ENCODE peak calls at places on chromosomes 2 and 18, in seven cellular contexts. One of them, this sample, is unnamed. For H3K4me1, the result is how much of the 10 kb centered on the place peaks cover.

GRCh38 chr18:49582579-49582978 is 20.7 kb downstream of the LIPG start:
- DNase-seq in CD8-positive, alpha-beta T cell: no peak
- DNase-seq in Panc1: no peak
- DNase-seq in tibial artery: no peak
- DNase-seq in stomach: no peak
- DNase-seq in endodermal cell: no peak
- DNase-seq in psoas muscle: no peak
- DNase-seq in this sample: no peak

GRCh38 chr18:61606759-61607158 is 273.5 kb downstream of the CDH20 start:
- DNase-seq in stomach: peak
- DNase-seq in Panc1: peak
- DNase-seq in psoas muscle: peak
- DNase-seq in tibial artery: peak
- DNase-seq in endodermal cell: peak
- DNase-seq in CD8-positive, alpha-beta T cell: no peak
- DNase-seq in this sample: peak

GRCh38 chr2:158497486-158497885 is 40.7 kb downstream of the PKP4 start:
- DNase-seq in endodermal cell: no peak
- DNase-seq in Panc1: no peak
- DNase-seq in stomach: no peak
- DNase-seq in psoas muscle: no peak
- DNase-seq in CD8-positive, alpha-beta T cell: no peak
- DNase-seq in tibial artery: no peak
- DNase-seq in this sample: no peak

GRCh38 chr2:54457326-54458023 is 1.3 kb downstream of the SPTBN1 start:
- DNase-seq in CD8-positive, alpha-beta T cell: no peak
- DNase-seq in stomach: peak
- DNase-seq in tibial artery: peak
- DNase-seq in Panc1: no peak
- DNase-seq in endodermal cell: peak
- DNase-seq in psoas muscle: peak
- DNase-seq in this sample: peak

GRCh38 chr2:231613054-231613654 is 20.5 kb downstream of the TEX44 start:
- DNase-seq in tibial artery: no peak
- DNase-seq in Panc1: no peak
- DNase-seq in CD8-positive, alpha-beta T cell: no peak
- DNase-seq in endodermal cell: no peak
- DNase-seq in stomach: no peak
- DNase-seq in psoas muscle: no peak
- DNase-seq in this sample: no peak

GRCh38 chr18:38450876-38451275 is 885.3 kb upstream of the CELF4 start:
- DNase-seq in tibial artery: no peak
- DNase-seq in psoas muscle: no peak
- DNase-seq in CD8-positive, alpha-beta T cell: no peak
- DNase-seq in endodermal cell: no peak
- DNase-seq in Panc1: no peak
- DNase-seq in stomach: no peak
- DNase-seq in this sample: no peak

GRCh38 chr2:239908744-239909143 is 116.4 kb downstream of the NDUFA10 start:
- DNase-seq in CD8-positive, alpha-beta T cell: no peak
- DNase-seq in endodermal cell: peak
- DNase-seq in psoas muscle: no peak
- DNase-seq in stomach: no peak
- DNase-seq in tibial artery: no peak
- DNase-seq in Panc1: no peak
- DNase-seq in this sample: no peak

GRCh38 chr2:129806985-129807384 is 172.5 kb upstream of the RAB6C start:
- DNase-seq in psoas muscle: no peak
- DNase-seq in Panc1: no peak
- DNase-seq in stomach: no peak
- DNase-seq in CD8-positive, alpha-beta T cell: no peak
- DNase-seq in tibial artery: no peak
- DNase-seq in endodermal cell: peak
- DNase-seq in this sample: peak

GRCh38 chr18:59008302-59008974 is 131.2 kb upstream of the SEC11C start:
- DNase-seq in endodermal cell: peak
- DNase-seq in tibial artery: no peak
- DNase-seq in CD8-positive, alpha-beta T cell: no peak
- DNase-seq in Panc1: no peak
- DNase-seq in psoas muscle: no peak
- DNase-seq in stomach: no peak
- DNase-seq in this sample: no peak

GRCh38 chr2:189411860-189412259 is 29.4 kb upstream of the WDR75 start:
- DNase-seq in endodermal cell: no peak
- DNase-seq in psoas muscle: no peak
- DNase-seq in Panc1: no peak
- DNase-seq in stomach: no peak
- DNase-seq in CD8-positive, alpha-beta T cell: no peak
- DNase-seq in tibial artery: no peak
- DNase-seq in this sample: no peak

GRCh38 chr2:240968731-240969624 is 29.4 kb upstream of the SNED1 start:
- DNase-seq in Panc1: no peak
- DNase-seq in endodermal cell: peak
- DNase-seq in psoas muscle: peak
- DNase-seq in tibial artery: no peak
- DNase-seq in stomach: no peak
- DNase-seq in CD8-positive, alpha-beta T cell: no peak
- DNase-seq in this sample: no peak

GRCh38 chr2:174612960-174613359 is 15.4 kb upstream of the WIPF1 start:
- DNase-seq in tibial artery: no peak
- DNase-seq in Panc1: no peak
- DNase-seq in stomach: no peak
- DNase-seq in endodermal cell: no peak
- DNase-seq in psoas muscle: no peak
- DNase-seq in CD8-positive, alpha-beta T cell: no peak
- DNase-seq in this sample: no peak

GRCh38 chr2:112340416-112340815 is 65.0 kb downstream of the ZC3H6 start:
- DNase-seq in psoas muscle: no peak
- DNase-seq in stomach: no peak
- DNase-seq in CD8-positive, alpha-beta T cell: no peak
- DNase-seq in Panc1: no peak
- DNase-seq in tibial artery: no peak
- DNase-seq in endodermal cell: no peak
- DNase-seq in this sample: no peak

GRCh38 chr2:219461669-219462068 is 27.0 kb downstream of the SPEG start:
- DNase-seq in stomach: no peak
- DNase-seq in tibial artery: no peak
- DNase-seq in endodermal cell: no peak
- DNase-seq in psoas muscle: no peak
- DNase-seq in Panc1: no peak
- DNase-seq in CD8-positive, alpha-beta T cell: no peak
- DNase-seq in this sample: no peak
- H3K27ac ChIP-seq in stomach: peak
- H3K27ac ChIP-seq in tibial artery: peak
- H3K27ac ChIP-seq in endodermal cell: no peak
- H3K27ac ChIP-seq in psoas muscle: peak
- H3K27ac ChIP-seq in Panc1: no peak
- H3K27ac ChIP-seq in CD8-positive, alpha-beta T cell: no peak
- H3K27ac ChIP-seq in this sample: no peak

DNA sequence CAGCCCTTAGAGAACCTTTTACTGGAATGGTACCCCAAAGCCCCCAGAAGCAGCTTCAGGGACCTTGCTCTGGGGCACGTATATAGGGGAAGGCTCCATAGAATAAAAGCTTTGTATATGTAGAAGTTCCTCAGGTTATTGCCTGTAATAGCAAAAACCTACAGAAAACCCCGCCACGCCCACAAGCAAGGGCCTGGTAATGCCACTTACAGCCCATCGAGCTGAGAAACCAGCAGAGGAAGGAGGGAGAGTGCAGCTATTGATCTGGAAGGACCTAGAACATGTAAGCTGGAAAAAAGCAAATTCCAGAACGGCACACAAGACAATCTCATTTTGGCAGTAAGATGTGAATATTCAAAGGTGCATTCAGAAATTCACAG is 15.8 kb downstream of the HS1BP3 start:
- DNase-seq in CD8-positive, alpha-beta T cell: no peak
- DNase-seq in Panc1: no peak
- DNase-seq in tibial artery: no peak
- DNase-seq in stomach: no peak
- DNase-seq in endodermal cell: no peak
- DNase-seq in psoas muscle: peak
- DNase-seq in this sample: no peak
- H3K4me1 ChIP-seq in CD8-positive, alpha-beta T cell: under half
- H3K4me1 ChIP-seq in Panc1: under half
- H3K4me1 ChIP-seq in tibial artery: under half
- H3K4me1 ChIP-seq in stomach: half or more
- H3K4me1 ChIP-seq in endodermal cell: under half
- H3K4me1 ChIP-seq in psoas muscle: under half
- H3K4me1 ChIP-seq in this sample: under half

DNA sequence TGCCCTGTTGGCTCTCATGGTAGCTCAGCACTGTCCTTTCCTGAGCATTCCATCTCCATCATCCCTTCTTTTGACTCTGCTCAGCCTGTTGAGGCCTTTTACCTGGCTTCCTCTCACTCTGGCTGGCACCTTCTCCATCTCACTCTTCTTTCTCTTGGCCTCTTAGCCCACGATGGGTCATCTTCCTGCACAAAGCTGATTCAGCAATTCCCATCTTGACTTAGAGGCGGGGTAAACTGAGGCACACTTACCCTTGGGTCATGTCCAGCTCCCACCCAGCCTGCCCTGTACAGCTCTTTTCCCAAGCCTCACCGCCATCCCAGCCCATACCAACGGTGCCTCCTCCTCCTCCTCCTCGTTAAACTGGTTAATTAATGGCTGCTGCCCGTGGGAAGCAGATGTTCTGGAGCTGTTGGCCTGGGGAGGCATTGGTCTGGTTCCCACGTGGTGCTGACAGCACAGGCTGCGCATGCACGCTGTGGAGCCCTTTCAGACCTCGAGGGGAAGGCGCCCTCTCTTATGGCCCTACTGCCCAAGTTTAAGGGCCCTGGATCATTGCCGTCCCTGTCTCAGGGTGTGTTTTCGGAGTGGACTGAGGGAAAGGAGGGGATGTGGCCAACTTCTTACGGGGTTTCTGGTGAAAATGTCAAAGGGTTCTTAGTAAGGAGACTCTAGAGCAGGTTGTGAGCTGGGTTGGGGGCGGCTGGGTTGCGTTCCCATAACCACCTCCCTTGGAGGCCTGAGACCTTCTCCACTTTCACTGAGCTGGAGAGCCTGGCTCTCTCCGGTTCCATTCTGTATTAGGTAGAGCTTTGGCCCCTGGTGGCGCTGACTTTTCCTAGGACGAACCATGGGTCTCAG is 10.9 kb downstream of the WNT10A start:
- DNase-seq in psoas muscle: no peak
- DNase-seq in tibial artery: no peak
- DNase-seq in stomach: no peak
- DNase-seq in CD8-positive, alpha-beta T cell: no peak
- DNase-seq in endodermal cell: no peak
- DNase-seq in Panc1: no peak
- DNase-seq in this sample: no peak
- H3K27ac ChIP-seq in psoas muscle: no peak
- H3K27ac ChIP-seq in tibial artery: no peak
- H3K27ac ChIP-seq in stomach: no peak
- H3K27ac ChIP-seq in CD8-positive, alpha-beta T cell: no peak
- H3K27ac ChIP-seq in endodermal cell: no peak
- H3K27ac ChIP-seq in Panc1: peak
- H3K27ac ChIP-seq in this sample: no peak

GRCh38 chr2:36453652-36454051 is 98.1 kb downstream of the CRIM1 start:
- DNase-seq in tibial artery: no peak
- DNase-seq in endodermal cell: no peak
- DNase-seq in CD8-positive, alpha-beta T cell: no peak
- DNase-seq in Panc1: no peak
- DNase-seq in psoas muscle: no peak
- DNase-seq in stomach: no peak
- DNase-seq in this sample: no peak
- H3K4me1 ChIP-seq in tibial artery: under half
- H3K4me1 ChIP-seq in endodermal cell: under half
- H3K4me1 ChIP-seq in CD8-positive, alpha-beta T cell: under half
- H3K4me1 ChIP-seq in Panc1: half or more
- H3K4me1 ChIP-seq in psoas muscle: half or more
- H3K4me1 ChIP-seq in stomach: half or more
- H3K4me1 ChIP-seq in this sample: under half

DNA sequence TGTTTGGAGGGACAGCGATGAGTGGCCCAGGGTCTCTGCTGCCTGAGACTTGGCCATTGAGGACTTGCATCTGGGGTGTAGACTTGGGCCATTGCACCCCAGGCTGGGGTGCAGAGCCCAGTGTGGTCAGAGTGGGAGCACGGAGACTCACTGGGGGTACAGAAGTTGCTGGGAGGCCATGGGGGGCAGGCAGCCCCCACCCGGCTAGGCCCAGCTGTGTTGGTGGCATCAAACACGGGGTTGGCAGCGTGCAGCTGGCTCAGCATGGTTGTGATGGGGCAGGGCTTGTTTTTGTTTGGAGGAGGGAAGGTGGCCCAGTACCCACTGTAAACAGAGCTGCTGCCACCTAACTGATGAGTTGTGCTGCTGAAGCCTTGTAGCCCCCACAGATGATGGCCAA is 42.1 kb downstream of the GLI2 start:
- DNase-seq in Panc1: no peak
- DNase-seq in stomach: no peak
- DNase-seq in tibial artery: no peak
- DNase-seq in psoas muscle: peak
- DNase-seq in endodermal cell: peak
- DNase-seq in CD8-positive, alpha-beta T cell: no peak
- DNase-seq in this sample: peak
- H3K27ac ChIP-seq in Panc1: no peak
- H3K27ac ChIP-seq in stomach: no peak
- H3K27ac ChIP-seq in tibial artery: no peak
- H3K27ac ChIP-seq in psoas muscle: no peak
- H3K27ac ChIP-seq in endodermal cell: no peak
- H3K27ac ChIP-seq in CD8-positive, alpha-beta T cell: no peak
- H3K27ac ChIP-seq in this sample: no peak

GRCh38 chr2:183925281-183925680 is 673.0 kb upstream of the ZNF804A start:
- DNase-seq in CD8-positive, alpha-beta T cell: no peak
- DNase-seq in endodermal cell: no peak
- DNase-seq in stomach: no peak
- DNase-seq in Panc1: no peak
- DNase-seq in tibial artery: no peak
- DNase-seq in psoas muscle: no peak
- DNase-seq in this sample: no peak

GRCh38 chr2:183919167-183919566 is 679.2 kb upstream of the ZNF804A start:
- DNase-seq in psoas muscle: no peak
- DNase-seq in CD8-positive, alpha-beta T cell: no peak
- DNase-seq in stomach: no peak
- DNase-seq in tibial artery: no peak
- DNase-seq in Panc1: no peak
- DNase-seq in endodermal cell: no peak
- DNase-seq in this sample: no peak

DNA sequence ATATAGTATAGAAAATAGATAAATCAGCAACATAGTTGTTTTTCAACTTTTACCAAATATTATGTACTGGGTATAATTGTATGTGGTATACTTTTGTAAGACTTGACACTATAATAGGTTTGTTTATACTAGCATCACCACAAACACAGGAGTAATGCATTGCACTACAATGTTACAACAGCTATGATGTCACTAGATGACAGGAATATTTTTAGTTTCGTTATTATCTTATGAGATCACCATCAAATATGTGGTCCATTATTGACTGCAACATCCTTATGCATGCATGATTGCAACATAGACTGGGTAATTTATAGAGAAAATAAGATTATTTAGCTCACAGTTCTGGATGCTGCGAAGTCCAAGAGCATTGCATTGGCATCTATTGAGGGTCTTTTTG is 678.4 kb upstream of the ZNF804A start:
- DNase-seq in CD8-positive, alpha-beta T cell: no peak
- DNase-seq in endodermal cell: no peak
- DNase-seq in psoas muscle: no peak
- DNase-seq in Panc1: no peak
- DNase-seq in stomach: no peak
- DNase-seq in tibial artery: no peak
- DNase-seq in this sample: no peak
- H3K4me1 ChIP-seq in CD8-positive, alpha-beta T cell: under half
- H3K4me1 ChIP-seq in endodermal cell: under half
- H3K4me1 ChIP-seq in psoas muscle: under half
- H3K4me1 ChIP-seq in Panc1: under half
- H3K4me1 ChIP-seq in stomach: under half
- H3K4me1 ChIP-seq in tibial artery: under half
- H3K4me1 ChIP-seq in this sample: under half

This sample was measured in left lung.